ENCODE peak calls at places on chromosomes 2 and 18, in eight cellular contexts. One of them, this sample, is unnamed.
A peak's percentile ranks its signal among the peaks of the same experiment; 100 is the strongest.

GRCh38 chr2:3827673-3828575 is 124.5 kb downstream of the DCDC2C start:
- DNase-seq in AG10803: peak; percentile 1
- DNase-seq in stimulated activated CD4-positive, alpha-beta T cell treated with anti-CD3 and anti-CD28 coated beads, Interleukin-15, amount 100 ng/mL, for 48 hours: peak; percentile 1
- DNase-seq in posterior cingulate gyrus: peak; percentile 37
- DNase-seq in H4: no peak
- DNase-seq in endothelial cell: peak; percentile 36
- DNase-seq in T1000: no peak
- DNase-seq in mucosa of descending colon: peak; percentile 16
- DNase-seq in this sample: peak; percentile 62

GRCh38 chr2:24822049-24822706 is 29.0 kb downstream of the CENPO start:
- DNase-seq in AG10803: no peak
- DNase-seq in stimulated activated CD4-positive, alpha-beta T cell treated with anti-CD3 and anti-CD28 coated beads, Interleukin-15, amount 100 ng/mL, for 48 hours: no peak
- DNase-seq in endothelial cell: no peak
- DNase-seq in T1000: no peak
- DNase-seq in mucosa of descending colon: no peak
- DNase-seq in posterior cingulate gyrus: no peak
- DNase-seq in H4: no peak
- DNase-seq in this sample: no peak

GRCh38 chr2:152594022-152594712 is 123.1 kb downstream of the PRPF40A start:
- DNase-seq in H4: no peak
- DNase-seq in stimulated activated CD4-positive, alpha-beta T cell treated with anti-CD3 and anti-CD28 coated beads, Interleukin-15, amount 100 ng/mL, for 48 hours: no peak
- DNase-seq in posterior cingulate gyrus: no peak
- DNase-seq in AG10803: peak; percentile 45
- DNase-seq in T1000: no peak
- DNase-seq in endothelial cell: no peak
- DNase-seq in mucosa of descending colon: peak; percentile 58
- DNase-seq in this sample: no peak

GRCh38 chr2:85753525-85754312 is at the start of gene ATOH8:
- DNase-seq in T1000: no peak
- DNase-seq in stimulated activated CD4-positive, alpha-beta T cell treated with anti-CD3 and anti-CD28 coated beads, Interleukin-15, amount 100 ng/mL, for 48 hours: no peak
- DNase-seq in posterior cingulate gyrus: peak; percentile 67
- DNase-seq in mucosa of descending colon: peak; percentile 76
- DNase-seq in AG10803: peak; percentile 72
- DNase-seq in endothelial cell: peak; percentile 60
- DNase-seq in H4: no peak
- DNase-seq in this sample: peak; percentile 11

GRCh38 chr2:165646321-165646801 is 147.7 kb downstream of the GALNT3 start:
- DNase-seq in H4: no peak
- DNase-seq in mucosa of descending colon: no peak
- DNase-seq in T1000: no peak
- DNase-seq in AG10803: peak; percentile 35
- DNase-seq in posterior cingulate gyrus: no peak
- DNase-seq in stimulated activated CD4-positive, alpha-beta T cell treated with anti-CD3 and anti-CD28 coated beads, Interleukin-15, amount 100 ng/mL, for 48 hours: no peak
- DNase-seq in endothelial cell: no peak
- DNase-seq in this sample: no peak

GRCh38 chr2:230902180-230902899 is 22.7 kb downstream of the GPR55 start:
- DNase-seq in T1000: no peak
- DNase-seq in H4: peak; percentile 56
- DNase-seq in posterior cingulate gyrus: no peak
- DNase-seq in stimulated activated CD4-positive, alpha-beta T cell treated with anti-CD3 and anti-CD28 coated beads, Interleukin-15, amount 100 ng/mL, for 48 hours: peak; percentile 59
- DNase-seq in AG10803: peak; percentile 63
- DNase-seq in endothelial cell: peak; percentile 62
- DNase-seq in mucosa of descending colon: peak; percentile 58
- DNase-seq in this sample: peak; percentile 72

GRCh38 chr2:1653137-1653789 is 91.1 kb downstream of the PXDN start:
- DNase-seq in posterior cingulate gyrus: no peak
- DNase-seq in mucosa of descending colon: no peak
- DNase-seq in H4: no peak
- DNase-seq in endothelial cell: no peak
- DNase-seq in AG10803: peak; percentile 99
- DNase-seq in stimulated activated CD4-positive, alpha-beta T cell treated with anti-CD3 and anti-CD28 coated beads, Interleukin-15, amount 100 ng/mL, for 48 hours: no peak
- DNase-seq in T1000: peak; percentile 69
- DNase-seq in this sample: peak; percentile 28

GRCh38 chr2:240918258-240919091 is 12.3 kb downstream of the CROCC2 start:
- DNase-seq in stimulated activated CD4-positive, alpha-beta T cell treated with anti-CD3 and anti-CD28 coated beads, Interleukin-15, amount 100 ng/mL, for 48 hours: no peak
- DNase-seq in endothelial cell: no peak
- DNase-seq in posterior cingulate gyrus: no peak
- DNase-seq in mucosa of descending colon: peak; percentile 2
- DNase-seq in T1000: no peak
- DNase-seq in AG10803: no peak
- DNase-seq in H4: no peak
- DNase-seq in this sample: no peak

GRCh38 chr18:6747646-6748045 is 18.1 kb downstream of the ARHGAP28 start:
- DNase-seq in T1000: peak; percentile 16
- DNase-seq in mucosa of descending colon: no peak
- DNase-seq in endothelial cell: no peak
- DNase-seq in stimulated activated CD4-positive, alpha-beta T cell treated with anti-CD3 and anti-CD28 coated beads, Interleukin-15, amount 100 ng/mL, for 48 hours: no peak
- DNase-seq in AG10803: peak; percentile 86
- DNase-seq in posterior cingulate gyrus: no peak
- DNase-seq in H4: peak; percentile 95
- DNase-seq in this sample: peak; percentile 95

GRCh38 chr18:77066689-77067088 is 65.9 kb downstream of the MBP start:
- DNase-seq in AG10803: no peak
- DNase-seq in T1000: no peak
- DNase-seq in H4: no peak
- DNase-seq in endothelial cell: no peak
- DNase-seq in posterior cingulate gyrus: no peak
- DNase-seq in stimulated activated CD4-positive, alpha-beta T cell treated with anti-CD3 and anti-CD28 coated beads, Interleukin-15, amount 100 ng/mL, for 48 hours: no peak
- DNase-seq in mucosa of descending colon: no peak
- DNase-seq in this sample: no peak

GRCh38 chr2:127401757-127402695 is 14.3 kb upstream of the MAP3K2 start:
- DNase-seq in H4: no peak
- DNase-seq in endothelial cell: no peak
- DNase-seq in posterior cingulate gyrus: no peak
- DNase-seq in T1000: no peak
- DNase-seq in mucosa of descending colon: peak; percentile 80
- DNase-seq in AG10803: no peak
- DNase-seq in stimulated activated CD4-positive, alpha-beta T cell treated with anti-CD3 and anti-CD28 coated beads, Interleukin-15, amount 100 ng/mL, for 48 hours: no peak
- DNase-seq in this sample: peak; percentile 75

GRCh38 chr2:42547446-42548295 is 20.8 kb upstream of the MTA3 start:
- DNase-seq in mucosa of descending colon: no peak
- DNase-seq in AG10803: no peak
- DNase-seq in T1000: no peak
- DNase-seq in H4: no peak
- DNase-seq in posterior cingulate gyrus: no peak
- DNase-seq in endothelial cell: no peak
- DNase-seq in stimulated activated CD4-positive, alpha-beta T cell treated with anti-CD3 and anti-CD28 coated beads, Interleukin-15, amount 100 ng/mL, for 48 hours: no peak
- DNase-seq in this sample: no peak

GRCh38 chr2:8550932-8551621 is 130.8 kb upstream of the ID2 start:
- DNase-seq in mucosa of descending colon: no peak
- DNase-seq in endothelial cell: no peak
- DNase-seq in posterior cingulate gyrus: no peak
- DNase-seq in stimulated activated CD4-positive, alpha-beta T cell treated with anti-CD3 and anti-CD28 coated beads, Interleukin-15, amount 100 ng/mL, for 48 hours: no peak
- DNase-seq in H4: no peak
- DNase-seq in AG10803: no peak
- DNase-seq in T1000: no peak
- DNase-seq in this sample: no peak

GRCh38 chr18:4593895-4594294 is 138.8 kb upstream of the DLGAP1 start:
- DNase-seq in AG10803: no peak
- DNase-seq in endothelial cell: no peak
- DNase-seq in mucosa of descending colon: no peak
- DNase-seq in posterior cingulate gyrus: no peak
- DNase-seq in H4: no peak
- DNase-seq in stimulated activated CD4-positive, alpha-beta T cell treated with anti-CD3 and anti-CD28 coated beads, Interleukin-15, amount 100 ng/mL, for 48 hours: no peak
- DNase-seq in T1000: no peak
- DNase-seq in this sample: no peak

GRCh38 chr2:12603781-12604180 is 113.0 kb upstream of the TRIB2 start:
- DNase-seq in H4: no peak
- DNase-seq in endothelial cell: no peak
- DNase-seq in posterior cingulate gyrus: no peak
- DNase-seq in mucosa of descending colon: no peak
- DNase-seq in AG10803: no peak
- DNase-seq in stimulated activated CD4-positive, alpha-beta T cell treated with anti-CD3 and anti-CD28 coated beads, Interleukin-15, amount 100 ng/mL, for 48 hours: no peak
- DNase-seq in T1000: no peak
- DNase-seq in this sample: no peak

GRCh38 chr2:233940376-233941276 is 23.5 kb downstream of the TRPM8 start:
- DNase-seq in stimulated activated CD4-positive, alpha-beta T cell treated with anti-CD3 and anti-CD28 coated beads, Interleukin-15, amount 100 ng/mL, for 48 hours: no peak
- DNase-seq in endothelial cell: no peak
- DNase-seq in T1000: no peak
- DNase-seq in posterior cingulate gyrus: no peak
- DNase-seq in mucosa of descending colon: no peak
- DNase-seq in H4: no peak
- DNase-seq in AG10803: no peak
- DNase-seq in this sample: no peak

GRCh38 chr2:168210898-168211570 is 36.4 kb downstream of the STK39 start:
- DNase-seq in stimulated activated CD4-positive, alpha-beta T cell treated with anti-CD3 and anti-CD28 coated beads, Interleukin-15, amount 100 ng/mL, for 48 hours: no peak
- DNase-seq in T1000: no peak
- DNase-seq in AG10803: peak; percentile 88
- DNase-seq in endothelial cell: no peak
- DNase-seq in H4: peak; percentile 78
- DNase-seq in posterior cingulate gyrus: no peak
- DNase-seq in mucosa of descending colon: no peak
- DNase-seq in this sample: peak; percentile 95

GRCh38 chr2:168244318-168244717 is 3.1 kb downstream of the STK39 start:
- DNase-seq in posterior cingulate gyrus: no peak
- DNase-seq in stimulated activated CD4-positive, alpha-beta T cell treated with anti-CD3 and anti-CD28 coated beads, Interleukin-15, amount 100 ng/mL, for 48 hours: peak; percentile 44
- DNase-seq in endothelial cell: no peak
- DNase-seq in mucosa of descending colon: peak; percentile 68
- DNase-seq in AG10803: no peak
- DNase-seq in H4: peak; percentile 34
- DNase-seq in T1000: no peak
- DNase-seq in this sample: peak; percentile 35

GRCh38 chr2:209380278-209380677 is 43.6 kb upstream of the MAP2 start:
- DNase-seq in mucosa of descending colon: no peak
- DNase-seq in H4: no peak
- DNase-seq in endothelial cell: no peak
- DNase-seq in AG10803: no peak
- DNase-seq in posterior cingulate gyrus: no peak
- DNase-seq in T1000: no peak
- DNase-seq in stimulated activated CD4-positive, alpha-beta T cell treated with anti-CD3 and anti-CD28 coated beads, Interleukin-15, amount 100 ng/mL, for 48 hours: no peak
- DNase-seq in this sample: peak; percentile 46

GRCh38 chr2:12918841-12919445 is 202.2 kb downstream of the TRIB2 start:
- DNase-seq in AG10803: peak; percentile 99
- DNase-seq in stimulated activated CD4-positive, alpha-beta T cell treated with anti-CD3 and anti-CD28 coated beads, Interleukin-15, amount 100 ng/mL, for 48 hours: no peak
- DNase-seq in T1000: no peak
- DNase-seq in posterior cingulate gyrus: no peak
- DNase-seq in mucosa of descending colon: peak; percentile 16
- DNase-seq in endothelial cell: no peak
- DNase-seq in H4: no peak
- DNase-seq in this sample: peak; percentile 9

GRCh38 chr2:85549826-85550225 is 10.9 kb downstream of the MAT2A start:
- DNase-seq in stimulated activated CD4-positive, alpha-beta T cell treated with anti-CD3 and anti-CD28 coated beads, Interleukin-15, amount 100 ng/mL, for 48 hours: no peak
- DNase-seq in mucosa of descending colon: no peak
- DNase-seq in endothelial cell: no peak
- DNase-seq in posterior cingulate gyrus: no peak
- DNase-seq in AG10803: peak; percentile 96
- DNase-seq in T1000: no peak
- DNase-seq in H4: no peak
- DNase-seq in this sample: peak; percentile 71

GRCh38 chr18:49898421-49898820 is 85.1 kb upstream of the ACAA2 start:
- DNase-seq in endothelial cell: peak; percentile 66
- DNase-seq in AG10803: peak; percentile 54
- DNase-seq in mucosa of descending colon: peak; percentile 83
- DNase-seq in H4: peak; percentile 43
- DNase-seq in stimulated activated CD4-positive, alpha-beta T cell treated with anti-CD3 and anti-CD28 coated beads, Interleukin-15, amount 100 ng/mL, for 48 hours: peak; percentile 48
- DNase-seq in posterior cingulate gyrus: no peak
- DNase-seq in T1000: no peak
- DNase-seq in this sample: peak; percentile 59

GRCh38 chr2:7595181-7595580 is 678.0 kb downstream of the RNF144A start:
- DNase-seq in T1000: no peak
- DNase-seq in mucosa of descending colon: no peak
- DNase-seq in AG10803: no peak
- DNase-seq in H4: no peak
- DNase-seq in posterior cingulate gyrus: no peak
- DNase-seq in stimulated activated CD4-positive, alpha-beta T cell treated with anti-CD3 and anti-CD28 coated beads, Interleukin-15, amount 100 ng/mL, for 48 hours: no peak
- DNase-seq in endothelial cell: no peak
- DNase-seq in this sample: no peak

GRCh38 chr2:207316484-207316883 is 150.7 kb upstream of the KLF7 start:
- DNase-seq in mucosa of descending colon: no peak
- DNase-seq in posterior cingulate gyrus: no peak
- DNase-seq in AG10803: no peak
- DNase-seq in H4: no peak
- DNase-seq in T1000: no peak
- DNase-seq in stimulated activated CD4-positive, alpha-beta T cell treated with anti-CD3 and anti-CD28 coated beads, Interleukin-15, amount 100 ng/mL, for 48 hours: no peak
- DNase-seq in endothelial cell: no peak
- DNase-seq in this sample: no peak

GRCh38 chr2:20390524-20391123 is 40.0 kb upstream of the PUM2 start:
- DNase-seq in endothelial cell: no peak
- DNase-seq in AG10803: no peak
- DNase-seq in T1000: no peak
- DNase-seq in posterior cingulate gyrus: no peak
- DNase-seq in stimulated activated CD4-positive, alpha-beta T cell treated with anti-CD3 and anti-CD28 coated beads, Interleukin-15, amount 100 ng/mL, for 48 hours: no peak
- DNase-seq in H4: no peak
- DNase-seq in mucosa of descending colon: no peak
- DNase-seq in this sample: no peak

GRCh38 chr2:234954551-234954992 is 2.8 kb downstream of the SH3BP4 start:
- DNase-seq in T1000: no peak
- DNase-seq in posterior cingulate gyrus: no peak
- DNase-seq in mucosa of descending colon: peak; percentile 31
- DNase-seq in endothelial cell: no peak
- DNase-seq in stimulated activated CD4-positive, alpha-beta T cell treated with anti-CD3 and anti-CD28 coated beads, Interleukin-15, amount 100 ng/mL, for 48 hours: no peak
- DNase-seq in H4: peak; percentile 42
- DNase-seq in AG10803: peak; percentile 36
- DNase-seq in this sample: no peak

GRCh38 chr2:217510790-217511291 is 492.0 kb downstream of the TNS1 start:
- DNase-seq in AG10803: peak; percentile 86
- DNase-seq in mucosa of descending colon: peak; percentile 68
- DNase-seq in T1000: peak; percentile 44
- DNase-seq in H4: peak; percentile 90
- DNase-seq in endothelial cell: peak; percentile 70
- DNase-seq in posterior cingulate gyrus: peak; percentile 61
- DNase-seq in stimulated activated CD4-positive, alpha-beta T cell treated with anti-CD3 and anti-CD28 coated beads, Interleukin-15, amount 100 ng/mL, for 48 hours: peak; percentile 41
- DNase-seq in this sample: peak; percentile 88

GRCh38 chr2:85255813-85256581 is 71.8 kb downstream of the TGOLN2 start:
- DNase-seq in endothelial cell: peak; percentile 49
- DNase-seq in mucosa of descending colon: no peak
- DNase-seq in stimulated activated CD4-positive, alpha-beta T cell treated with anti-CD3 and anti-CD28 coated beads, Interleukin-15, amount 100 ng/mL, for 48 hours: no peak
- DNase-seq in posterior cingulate gyrus: no peak
- DNase-seq in T1000: no peak
- DNase-seq in H4: no peak
- DNase-seq in AG10803: peak; percentile 53
- DNase-seq in this sample: peak; percentile 19

GRCh38 chr2:64325852-64326577 is 127.9 kb upstream of the LGALSL start:
- DNase-seq in endothelial cell: no peak
- DNase-seq in posterior cingulate gyrus: no peak
- DNase-seq in T1000: no peak
- DNase-seq in AG10803: no peak
- DNase-seq in H4: no peak
- DNase-seq in stimulated activated CD4-positive, alpha-beta T cell treated with anti-CD3 and anti-CD28 coated beads, Interleukin-15, amount 100 ng/mL, for 48 hours: peak; percentile 41
- DNase-seq in mucosa of descending colon: peak; percentile 40
- DNase-seq in this sample: no peak

GRCh38 chr2:36539631-36540030 is 58.3 kb downstream of the FEZ2 start:
- DNase-seq in endothelial cell: no peak
- DNase-seq in AG10803: peak; percentile 54
- DNase-seq in T1000: no peak
- DNase-seq in stimulated activated CD4-positive, alpha-beta T cell treated with anti-CD3 and anti-CD28 coated beads, Interleukin-15, amount 100 ng/mL, for 48 hours: no peak
- DNase-seq in mucosa of descending colon: no peak
- DNase-seq in posterior cingulate gyrus: no peak
- DNase-seq in H4: no peak
- DNase-seq in this sample: peak; percentile 61

GRCh38 chr2:147515213-147515612 is 329.6 kb upstream of the ACVR2A start:
- DNase-seq in posterior cingulate gyrus: no peak
- DNase-seq in mucosa of descending colon: peak; percentile 22
- DNase-seq in endothelial cell: no peak
- DNase-seq in stimulated activated CD4-positive, alpha-beta T cell treated with anti-CD3 and anti-CD28 coated beads, Interleukin-15, amount 100 ng/mL, for 48 hours: no peak
- DNase-seq in H4: no peak
- DNase-seq in T1000: no peak
- DNase-seq in AG10803: no peak
- DNase-seq in this sample: peak; percentile 50

GRCh38 chr2:18752022-18752493 is 162.7 kb upstream of the NT5C1B start:
- DNase-seq in stimulated activated CD4-positive, alpha-beta T cell treated with anti-CD3 and anti-CD28 coated beads, Interleukin-15, amount 100 ng/mL, for 48 hours: no peak
- DNase-seq in mucosa of descending colon: peak; percentile 7
- DNase-seq in H4: peak; percentile 53
- DNase-seq in AG10803: peak; percentile 27
- DNase-seq in endothelial cell: no peak
- DNase-seq in T1000: no peak
- DNase-seq in posterior cingulate gyrus: no peak
- DNase-seq in this sample: peak; percentile 76

GRCh38 chr2:240994161-240994896 is 4.1 kb upstream of the SNED1 start:
- DNase-seq in endothelial cell: no peak
- DNase-seq in T1000: no peak
- DNase-seq in AG10803: no peak
- DNase-seq in mucosa of descending colon: no peak
- DNase-seq in H4: no peak
- DNase-seq in stimulated activated CD4-positive, alpha-beta T cell treated with anti-CD3 and anti-CD28 coated beads, Interleukin-15, amount 100 ng/mL, for 48 hours: no peak
- DNase-seq in posterior cingulate gyrus: no peak
- DNase-seq in this sample: no peak

GRCh38 chr2:27756544-27757498 is 14.7 kb upstream of the MRPL33 start:
- DNase-seq in mucosa of descending colon: peak; percentile 18
- DNase-seq in endothelial cell: no peak
- DNase-seq in T1000: no peak
- DNase-seq in stimulated activated CD4-positive, alpha-beta T cell treated with anti-CD3 and anti-CD28 coated beads, Interleukin-15, amount 100 ng/mL, for 48 hours: no peak
- DNase-seq in AG10803: peak; percentile 28
- DNase-seq in posterior cingulate gyrus: no peak
- DNase-seq in H4: no peak
- DNase-seq in this sample: no peak

This sample was measured in PC-3.